ENCODE peak calls at places on chromosomes 4 and X, in ten cellular contexts. F, W, J, U, B, P, D, K, Z and Q are unnamed samples.
A peak's percentile ranks its signal among the peaks of the same experiment; 100 is the strongest.

GRCh38 chrX:15311119-15311518 is 4.3 kb downstream of the ASB11 start:
- DNase-seq in Z (no peak), P (no peak), K (no peak), J (no peak), F (no peak), D (no peak), B (no peak), U (no peak), W (no peak), Q (no peak)

GRCh38 chr4:72397314-72397713 is 171.7 kb downstream of the ADAMTS3 start:
- DNase-seq in K (no peak), F (no peak), Z (no peak), P (no peak), B (no peak), D (no peak), W (no peak), J (no peak), U (no peak), Q (no peak)

GRCh38 chr4:5361968-5362367 is 310.7 kb downstream of the STK32B start:
- DNase-seq in B (no peak), D (no peak), F (no peak), P (peak; percentile 8), J (no peak), U (no peak), W (no peak), K (no peak), Z (no peak), Q (no peak)

GRCh38 chr4:10006236-10006603 is 15.1 kb downstream of the SLC2A9 start:
- DNase-seq in F (peak; percentile 73), Z (no peak), D (peak; percentile 68), B (peak; percentile 57), K (no peak), P (peak; percentile 80), W (peak; percentile 84), J (peak; percentile 71), U (no peak), Q (no peak)

GRCh38 chr4:25019501-25019900 is 11.2 kb downstream of the LGI2 start:
- DNase-seq in K (no peak), B (no peak), W (no peak), J (no peak), F (no peak), U (no peak), P (no peak), D (no peak), Z (no peak), Q (no peak)

GRCh38 chr4:169226565-169226964 is 44.2 kb downstream of the SH3RF1 start:
- DNase-seq in K (no peak), B (no peak), Z (no peak), U (no peak), F (no peak), J (no peak), P (no peak), D (no peak), W (no peak), Q (no peak)

GRCh38 chr4:168923526-168924194 is 86.4 kb downstream of the CBR4 start:
- DNase-seq in W (peak; percentile 94), B (peak; percentile 66), Z (peak; percentile 81), J (peak; percentile 55), U (no peak), F (peak; percentile 54), D (peak; percentile 69), K (peak; percentile 61), P (peak; percentile 42), Q (peak; percentile 65)

GRCh38 chr4:40842725-40843401 is 93.1 kb downstream of the NSUN7 start:
- DNase-seq in F (no peak), B (no peak), W (no peak), U (no peak), J (no peak), P (no peak), D (peak; percentile 97), Z (no peak), K (no peak), Q (no peak)

GRCh38 chr4:164108971-164109370 is 614.5 kb downstream of the TMA16 start:
- DNase-seq in P (no peak), Z (no peak), J (no peak), D (no peak), F (no peak), U (no peak), K (no peak), B (no peak), W (no peak), Q (no peak)

GRCh38 chrX:154429708-154430107 is 1.2 kb downstream of the ATP6AP1 start:
- DNase-seq in D (no peak), Z (no peak), F (no peak), W (no peak), K (no peak), U (no peak), B (no peak), J (no peak), P (no peak), Q (no peak)

GRCh38 chr4:76179398-76180318 is 31.5 kb upstream of the NUP54 start:
- DNase-seq in Z (peak; percentile 84), W (peak; percentile 97), U (peak; percentile 64), P (peak; percentile 62), D (peak; percentile 69), B (peak; percentile 77), F (peak; percentile 85), J (peak; percentile 93), K (peak; percentile 76), Q (peak; percentile 77)

GRCh38 chr4:189059996-189060570 is 880.6 kb upstream of the FRG1 start:
- DNase-seq in J (no peak), W (no peak), K (no peak), D (no peak), P (no peak), F (no peak), U (no peak), B (no peak), Z (no peak), Q (no peak)

GRCh38 chr4:572594-572993 is 3.5 kb downstream of the TMEM271 start:
- DNase-seq in U (no peak), D (no peak), W (no peak), P (no peak), Z (no peak), K (no peak), B (no peak), F (no peak), J (no peak), Q (no peak)

GRCh38 chrX:348461-349117 is 30.0 kb upstream of the GTPBP6 start:
- DNase-seq in F (no peak), B (no peak), U (no peak), J (no peak), Z (no peak), W (peak; percentile 36), K (no peak), D (no peak), P (no peak), Q (peak; percentile 50)

GRCh38 chr4:165308606-165309005 is 18.9 kb upstream of the MSMO1 start:
- DNase-seq in B (no peak), U (no peak), Z (no peak), J (no peak), F (no peak), P (no peak), W (no peak), D (no peak), K (no peak), Q (no peak)

GRCh38 chr4:145679991-145680455 is at the start of gene C4orf51:
- DNase-seq in K (no peak), J (no peak), F (peak; percentile 39), D (no peak), P (peak; percentile 30), B (peak; percentile 71), U (peak; percentile 9), Z (peak; percentile 30), W (no peak), Q (peak; percentile 50)

GRCh38 chr4:147582386-147583077 is 34.7 kb upstream of the TMEM184C start:
- DNase-seq in B (no peak), P (peak; percentile 96), Z (no peak), K (no peak), J (no peak), U (no peak), D (no peak), F (no peak), W (no peak), Q (no peak)

GRCh38 chr4:2219233-2219760 is 22.6 kb downstream of the HAUS3 start:
- DNase-seq in B (no peak), K (no peak), Z (no peak), U (no peak), J (no peak), F (no peak), P (no peak), D (no peak), W (no peak), Q (no peak)